ENCODE peak calls at places on chromosomes 2 and 18, in five cellular contexts. One of them, this sample, is unnamed.

GRCh38 chr2:213248637-213249036 is 35.6 kb upstream of the SPAG16 start:
- DNase-seq in NK-92 treated with Interleukin-12 subunit alpha and Interleukin-12 subunit beta, amount 100 ng/mL, for 24 hours: no peak
- DNase-seq in fibroblast of lung: no peak
- DNase-seq in B cell: no peak
- DNase-seq in left kidney: no peak
- DNase-seq in this sample: no peak

GRCh38 chr2:219704878-219705277 is 77.4 kb downstream of the SLC4A3 start:
- DNase-seq in NK-92 treated with Interleukin-12 subunit alpha and Interleukin-12 subunit beta, amount 100 ng/mL, for 24 hours: no peak
- DNase-seq in left kidney: no peak
- DNase-seq in fibroblast of lung: no peak
- DNase-seq in B cell: no peak
- DNase-seq in this sample: no peak

GRCh38 chr2:28345619-28346018 is 47.0 kb upstream of the FOSL2 start:
- DNase-seq in B cell: no peak
- DNase-seq in fibroblast of lung: no peak
- DNase-seq in NK-92 treated with Interleukin-12 subunit alpha and Interleukin-12 subunit beta, amount 100 ng/mL, for 24 hours: no peak
- DNase-seq in left kidney: no peak
- DNase-seq in this sample: no peak

GRCh38 chr2:175880-176800 is 87.7 kb downstream of the SH3YL1 start:
- DNase-seq in left kidney: peak
- DNase-seq in NK-92 treated with Interleukin-12 subunit alpha and Interleukin-12 subunit beta, amount 100 ng/mL, for 24 hours: peak
- DNase-seq in fibroblast of lung: peak
- DNase-seq in B cell: no peak
- DNase-seq in this sample: no peak

GRCh38 chr18:46711444-46711863 is 45.4 kb downstream of the ST8SIA5 start:
- DNase-seq in NK-92 treated with Interleukin-12 subunit alpha and Interleukin-12 subunit beta, amount 100 ng/mL, for 24 hours: no peak
- DNase-seq in B cell: no peak
- DNase-seq in fibroblast of lung: no peak
- DNase-seq in left kidney: peak
- DNase-seq in this sample: peak

GRCh38 chr2:173749315-173749714 is 215.9 kb downstream of the SP3 start:
- DNase-seq in B cell: no peak
- DNase-seq in NK-92 treated with Interleukin-12 subunit alpha and Interleukin-12 subunit beta, amount 100 ng/mL, for 24 hours: no peak
- DNase-seq in fibroblast of lung: peak
- DNase-seq in left kidney: peak
- DNase-seq in this sample: no peak

GRCh38 chr2:200159366-200159720 is 147.2 kb upstream of the SPATS2L start:
- DNase-seq in fibroblast of lung: no peak
- DNase-seq in B cell: no peak
- DNase-seq in NK-92 treated with Interleukin-12 subunit alpha and Interleukin-12 subunit beta, amount 100 ng/mL, for 24 hours: no peak
- DNase-seq in left kidney: no peak
- DNase-seq in this sample: no peak

GRCh38 chr18:658947-659533 is 1.6 kb downstream of the TYMS start:
- DNase-seq in NK-92 treated with Interleukin-12 subunit alpha and Interleukin-12 subunit beta, amount 100 ng/mL, for 24 hours: no peak
- DNase-seq in fibroblast of lung: no peak
- DNase-seq in left kidney: no peak
- DNase-seq in B cell: no peak
- DNase-seq in this sample: no peak

GRCh38 chr18:22302152-22302551 is 115.6 kb downstream of the CTAGE1 start:
- DNase-seq in left kidney: no peak
- DNase-seq in B cell: no peak
- DNase-seq in NK-92 treated with Interleukin-12 subunit alpha and Interleukin-12 subunit beta, amount 100 ng/mL, for 24 hours: no peak
- DNase-seq in fibroblast of lung: no peak
- DNase-seq in this sample: no peak

GRCh38 chr2:207970138-207970824 is 55.0 kb downstream of the PLEKHM3 start:
- DNase-seq in B cell: no peak
- DNase-seq in left kidney: no peak
- DNase-seq in NK-92 treated with Interleukin-12 subunit alpha and Interleukin-12 subunit beta, amount 100 ng/mL, for 24 hours: no peak
- DNase-seq in fibroblast of lung: no peak
- DNase-seq in this sample: no peak

GRCh38 chr2:19038096-19039015 is 320.1 kb downstream of the OSR1 start:
- DNase-seq in NK-92 treated with Interleukin-12 subunit alpha and Interleukin-12 subunit beta, amount 100 ng/mL, for 24 hours: no peak
- DNase-seq in B cell: no peak
- DNase-seq in fibroblast of lung: peak
- DNase-seq in left kidney: no peak
- DNase-seq in this sample: no peak

GRCh38 chr2:46697830-46698323 is 217.7 kb downstream of the MCFD2 start:
- DNase-seq in left kidney: no peak
- DNase-seq in B cell: no peak
- DNase-seq in NK-92 treated with Interleukin-12 subunit alpha and Interleukin-12 subunit beta, amount 100 ng/mL, for 24 hours: no peak
- DNase-seq in fibroblast of lung: no peak
- DNase-seq in this sample: no peak

GRCh38 chr2:51795248-51795888 is 763.4 kb upstream of the NRXN1 start:
- DNase-seq in B cell: no peak
- DNase-seq in fibroblast of lung: no peak
- DNase-seq in NK-92 treated with Interleukin-12 subunit alpha and Interleukin-12 subunit beta, amount 100 ng/mL, for 24 hours: no peak
- DNase-seq in left kidney: peak
- DNase-seq in this sample: no peak

GRCh38 chr2:29245742-29246387 is 130.7 kb downstream of the CLIP4 start:
- DNase-seq in NK-92 treated with Interleukin-12 subunit alpha and Interleukin-12 subunit beta, amount 100 ng/mL, for 24 hours: no peak
- DNase-seq in fibroblast of lung: no peak
- DNase-seq in left kidney: peak
- DNase-seq in B cell: no peak
- DNase-seq in this sample: no peak

GRCh38 chr2:178193823-178194599 is at the start of gene OSBPL6:
- DNase-seq in NK-92 treated with Interleukin-12 subunit alpha and Interleukin-12 subunit beta, amount 100 ng/mL, for 24 hours: no peak
- DNase-seq in left kidney: peak
- DNase-seq in fibroblast of lung: peak
- DNase-seq in B cell: peak
- DNase-seq in this sample: peak

GRCh38 chr2:229154381-229154780 is 116.7 kb downstream of the PID1 start:
- DNase-seq in fibroblast of lung: no peak
- DNase-seq in NK-92 treated with Interleukin-12 subunit alpha and Interleukin-12 subunit beta, amount 100 ng/mL, for 24 hours: no peak
- DNase-seq in B cell: no peak
- DNase-seq in left kidney: no peak
- DNase-seq in this sample: no peak

GRCh38 chr2:100213595-100213994 is 71.2 kb upstream of the AFF3 start:
- DNase-seq in NK-92 treated with Interleukin-12 subunit alpha and Interleukin-12 subunit beta, amount 100 ng/mL, for 24 hours: no peak
- DNase-seq in fibroblast of lung: no peak
- DNase-seq in left kidney: no peak
- DNase-seq in B cell: no peak
- DNase-seq in this sample: no peak

GRCh38 chr2:179726461-179727180 is 134.8 kb downstream of the ZNF385B start:
- DNase-seq in left kidney: peak
- DNase-seq in fibroblast of lung: no peak
- DNase-seq in B cell: no peak
- DNase-seq in NK-92 treated with Interleukin-12 subunit alpha and Interleukin-12 subunit beta, amount 100 ng/mL, for 24 hours: no peak
- DNase-seq in this sample: no peak

GRCh38 chr2:127637725-127638252 is 8.2 kb upstream of the GPR17 start:
- DNase-seq in left kidney: peak
- DNase-seq in fibroblast of lung: peak
- DNase-seq in B cell: peak
- DNase-seq in NK-92 treated with Interleukin-12 subunit alpha and Interleukin-12 subunit beta, amount 100 ng/mL, for 24 hours: no peak
- DNase-seq in this sample: no peak

This sample was measured in GM20000.